ENCODE peak calls at places on chromosomes 6 and 20, in six cellular contexts. Y is GM12865, P is HEK293T, G is nucleus accumbens, D is nephron progenitor cell, W is cardiac muscle cell. O is an unnamed sample.

GRCh38 chr6:154410619-154411044 is 54.0 kb upstream of the IPCEF1 start:
- DNase-seq in Y (peak; percentile 24), P (peak; percentile 59), G (no peak), D (peak; percentile 11), W (peak; percentile 97), O (no peak)

GRCh38 chr20:309306-309840 is 12.0 kb downstream of the ZCCHC3 start:
- DNase-seq in Y (no peak), P (no peak), G (no peak), D (no peak), W (peak; percentile 53), O (no peak)

GRCh38 chr6:2165216-2165725 is 80.1 kb downstream of the GMDS start:
- DNase-seq in Y (no peak), P (no peak), G (no peak), D (no peak), W (no peak), O (no peak)

GRCh38 chr20:53867741-53868351 is 202.5 kb downstream of the BCAS1 start:
- DNase-seq in Y (peak; percentile 21), P (no peak), G (no peak), D (no peak), W (no peak), O (no peak)

GRCh38 chr6:113526553-113526952 is 330.6 kb upstream of the MARCKS start:
- DNase-seq in Y (no peak), P (no peak), G (no peak), D (no peak), W (no peak), O (no peak)

GRCh38 chr6:30712441-30712840 is 4.6 kb downstream of the MDC1 start:
- DNase-seq in Y (no peak), P (no peak), G (no peak), D (no peak), W (no peak), O (no peak)

GRCh38 chr6:97292671-97293070 is 9.7 kb upstream of the MMS22L start:
- DNase-seq in Y (no peak), P (no peak), G (no peak), D (no peak), W (no peak), O (no peak)

GRCh38 chr6:150142657-150143501 is at the start of gene PPP1R14C:
- DNase-seq in Y (no peak), P (peak; percentile 79), G (peak; percentile 39), D (peak; percentile 78), W (peak; percentile 15), O (no peak)

GRCh38 chr6:114181629-114182028 is 161.2 kb downstream of the HS3ST5 start:
- DNase-seq in Y (no peak), P (no peak), G (no peak), D (no peak), W (no peak), O (no peak)

GRCh38 chr6:37311666-37312473 is 41.9 kb upstream of the RNF8 start:
- DNase-seq in Y (no peak), P (no peak), G (no peak), D (no peak), W (peak; percentile 60), O (no peak)

GRCh38 chr6:116611020-116611419 is 5.3 kb upstream of the RSPH4A start:
- DNase-seq in Y (no peak), P (no peak), G (no peak), D (no peak), W (no peak), O (no peak)

GRCh38 chr6:2579241-2579761 is 171.4 kb downstream of the MYLK4 start:
- DNase-seq in Y (no peak), P (no peak), G (no peak), D (no peak), W (peak; percentile 73), O (no peak)

GRCh38 chr20:38275815-38276550 is 15.4 kb upstream of the KIAA1755 start:
- DNase-seq in Y (no peak), P (no peak), G (no peak), D (no peak), W (peak; percentile 81), O (no peak)

GRCh38 chr6:158027590-158028285 is 46.1 kb downstream of the SYNJ2 start:
- DNase-seq in Y (no peak), P (no peak), G (no peak), D (no peak), W (no peak), O (no peak)

GRCh38 chr6:12873706-12874105 is 157.1 kb downstream of the PHACTR1 start:
- DNase-seq in Y (no peak), P (no peak), G (no peak), D (no peak), W (peak; percentile 53), O (no peak)

GRCh38 chr6:47153066-47153755 is 111.1 kb upstream of the ADGRF1 start:
- DNase-seq in Y (no peak), P (no peak), G (no peak), D (no peak), W (peak; percentile 64), O (no peak)

GRCh38 chr6:163347021-163347446 is 67.5 kb upstream of the QKI start:
- DNase-seq in Y (no peak), P (no peak), G (no peak), D (no peak), W (no peak), O (no peak)

GRCh38 chr6:7505196-7505699 is 36.2 kb upstream of the DSP start:
- DNase-seq in Y (no peak), P (peak; percentile 21), G (peak; percentile 68), D (no peak), W (peak; percentile 60), O (no peak)

GRCh38 chr6:42260972-42261371 is 43.3 kb upstream of the MRPS10 start:
- DNase-seq in Y (peak; percentile 33), P (peak; percentile 67), G (no peak), D (peak; percentile 44), W (peak; percentile 40), O (peak; percentile 59)

GRCh38 chr6:132025468-132025867 is 74.3 kb upstream of the CCN2 start:
- DNase-seq in Y (no peak), P (no peak), G (no peak), D (no peak), W (no peak), O (no peak)

GRCh38 chr20:62752671-62753501 is 43.4 kb upstream of the MRGBP start:
- DNase-seq in Y (no peak), P (no peak), G (no peak), D (peak; percentile 2), W (peak; percentile 25), O (no peak)

GRCh38 chr20:51154708-51155690 is 132.1 kb upstream of the KCNG1 start:
- DNase-seq in Y (no peak), P (no peak), G (no peak), D (no peak), W (no peak), O (no peak)

GRCh38 chr6:22236626-22237414 is 60.0 kb downstream of the PRL start:
- DNase-seq in Y (no peak), P (no peak), G (no peak), D (no peak), W (peak; percentile 75), O (no peak)

GRCh38 chr20:45017281-45017680 is 51.0 kb downstream of the STK4 start:
- DNase-seq in Y (no peak), P (no peak), G (no peak), D (no peak), W (no peak), O (no peak)

GRCh38 chr20:58639182-58640146 is 11.6 kb upstream of the STX16 start:
- DNase-seq in Y (no peak), P (no peak), G (no peak), D (no peak), W (no peak), O (no peak)

GRCh38 chr6:45441811-45442453 is 64.2 kb upstream of the SUPT3H start:
- DNase-seq in Y (no peak), P (no peak), G (no peak), D (no peak), W (no peak), O (no peak)

GRCh38 chr6:21731411-21732031 is 138.0 kb downstream of the SOX4 start:
- DNase-seq in Y (no peak), P (no peak), G (no peak), D (no peak), W (peak; percentile 68), O (no peak)

GRCh38 chr6:47103931-47104330 is 61.8 kb upstream of the ADGRF1 start:
- DNase-seq in Y (no peak), P (no peak), G (no peak), D (no peak), W (peak; percentile 55), O (no peak)

GRCh38 chr6:143064996-143065683 is 4.5 kb downstream of the AIG1 start:
- DNase-seq in Y (no peak), P (no peak), G (no peak), D (no peak), W (peak; percentile 45), O (no peak)

GRCh38 chr20:52312131-52312729 is 120.7 kb upstream of the ZFP64 start:
- DNase-seq in Y (peak; percentile 64), P (peak; percentile 60), G (no peak), D (peak; percentile 55), W (peak; percentile 78), O (peak; percentile 46)

GRCh38 chr20:57941572-57942381 is 232.0 kb upstream of the PMEPA1 start:
- DNase-seq in Y (no peak), P (peak; percentile 49), G (no peak), D (peak; percentile 37), W (no peak), O (no peak)

GRCh38 chr6:43865086-43865485 is 95.1 kb downstream of the VEGFA start:
- DNase-seq in Y (no peak), P (no peak), G (no peak), D (no peak), W (no peak), O (no peak)

GRCh38 chr6:3202999-3203696 is 24.3 kb downstream of the TUBB2B start:
- DNase-seq in Y (peak; percentile 60), P (no peak), G (no peak), D (no peak), W (peak; percentile 83), O (no peak)

O was measured in GM10248.